ENCODE peak calls at places on chromosomes 4 and X, in ten cellular contexts. D is fibroblast of lung, G is fibroblast of mammary gland, K is GM12865, Y is left lung, J is fibroblast of the aortic adventitia, Z is psoas muscle, A is NB4, F is ovary, H is colonic mucosa. R is an unnamed sample.

GRCh38 chr4:156968479-156968984 is 3.1 kb downstream of the PDGFC start:
- DNase-seq in D (peak), G (peak), K (peak), Y (peak), J (peak), Z (peak), A (peak), F (peak), H (peak), R (peak)

GRCh38 chr4:146158036-146158745 is 17.3 kb upstream of the LSM6 start:
- DNase-seq in D (no peak), G (no peak), K (no peak), Y (no peak), J (no peak), Z (no peak), A (no peak), F (no peak), H (no peak), R (no peak)

GRCh38 chr4:68712207-68712606 is 41.8 kb upstream of the UGT2B15 start:
- DNase-seq in D (no peak), G (no peak), K (no peak), Y (no peak), J (no peak), Z (no peak), A (no peak), F (no peak), H (no peak), R (no peak)

GRCh38 chr4:8203817-8204216 is 4.7 kb downstream of the SH3TC1 start:
- DNase-seq in D (no peak), G (no peak), K (no peak), Y (no peak), J (no peak), Z (no peak), A (no peak), F (no peak), H (no peak), R (no peak)

GRCh38 chr4:25921922-25922321 is 7.9 kb downstream of the SMIM20 start:
- DNase-seq in D (no peak), G (no peak), K (no peak), Y (no peak), J (no peak), Z (no peak), A (no peak), F (no peak), H (no peak), R (no peak)

GRCh38 chrX:150436200-150436599 is 73.1 kb downstream of the MAMLD1 start:
- DNase-seq in D (no peak), G (peak), K (no peak), Y (no peak), J (no peak), Z (no peak), A (no peak), F (no peak), H (no peak), R (no peak)

GRCh38 chr4:94126669-94127068 is 81.0 kb upstream of the SMARCAD1 start:
- DNase-seq in D (no peak), G (no peak), K (no peak), Y (no peak), J (no peak), Z (no peak), A (peak), F (no peak), H (no peak), R (no peak)

GRCh38 chrX:6440647-6441046 is 94.3 kb downstream of the VCX3A start:
- DNase-seq in D (no peak), G (no peak), K (no peak), Y (no peak), J (no peak), Z (no peak), A (no peak), F (no peak), H (no peak), R (no peak)

GRCh38 chrX:38126179-38126578 is 94.5 kb downstream of the SRPX start:
- DNase-seq in D (no peak), G (peak), K (no peak), Y (no peak), J (no peak), Z (no peak), A (peak), F (no peak), H (no peak), R (no peak)

GRCh38 chr4:7171191-7171900 is 21.0 kb upstream of the SORCS2 start:
- DNase-seq in D (peak), G (peak), K (no peak), Y (peak), J (no peak), Z (no peak), A (no peak), F (no peak), H (no peak), R (no peak)

GRCh38 chr4:56995525-56995924 is 16.8 kb downstream of the POLR2B start:
- DNase-seq in D (peak), G (peak), K (no peak), Y (no peak), J (peak), Z (peak), A (no peak), F (peak), H (peak), R (no peak)

GRCh38 chrX:119411959-119412358 is 12.8 kb downstream of the SLC25A43 start:
- DNase-seq in D (no peak), G (no peak), K (no peak), Y (no peak), J (no peak), Z (no peak), A (no peak), F (no peak), H (no peak), R (no peak)

GRCh38 chr4:179664628-179665027 is 2222.4 kb upstream of the AGA start:
- DNase-seq in D (no peak), G (no peak), K (no peak), Y (no peak), J (no peak), Z (no peak), A (no peak), F (no peak), H (no peak), R (no peak)
- TF ChIP-seq CTCF in D (no peak), G (no peak), K (no peak), Y (no peak), J (no peak), Z (no peak), A (no peak), F (no peak), H (no peak), R (no peak)

DNA sequence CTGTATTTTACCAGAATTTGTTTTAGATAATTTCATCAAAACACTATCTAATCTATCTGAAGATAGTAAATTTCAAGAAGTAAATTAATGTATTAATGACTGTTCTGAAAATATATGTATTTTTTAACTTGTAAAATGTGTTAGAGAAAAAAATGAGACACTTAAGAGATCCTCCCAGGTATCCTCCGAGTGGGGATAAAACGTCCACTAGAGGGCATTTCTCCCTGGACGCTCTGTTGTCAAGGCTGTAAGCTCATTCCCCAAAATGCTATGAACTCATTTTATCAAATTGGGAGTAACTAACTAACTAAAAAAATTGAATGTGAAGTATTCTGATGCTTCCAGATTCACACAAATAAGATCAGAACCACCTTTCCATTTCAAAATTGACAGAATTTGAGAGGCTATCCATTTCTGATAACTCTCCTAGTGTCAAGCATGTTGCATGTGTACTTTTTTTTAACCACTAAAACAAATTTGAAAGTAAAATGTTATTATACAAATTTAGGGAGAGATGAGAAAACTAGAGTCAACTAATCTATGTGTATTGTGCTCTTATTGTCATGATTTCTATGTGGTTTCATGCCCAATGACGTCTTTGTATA is 337.3 kb upstream of the HS3ST1 start:
- DNase-seq in D (peak), G (peak), K (peak), Y (no peak), J (peak), Z (no peak), A (peak), F (no peak), H (peak), R (no peak)
- TF ChIP-seq CTCF in D (peak), G (peak), K (peak), Y (peak), J (peak), Z (peak), A (peak), F (peak), H (peak), R (peak)

GRCh38 chr4:4754641-4755040 is 104.8 kb upstream of the MSX1 start:
- DNase-seq in D (no peak), G (no peak), K (no peak), Y (no peak), J (no peak), Z (no peak), A (no peak), F (no peak), H (no peak), R (no peak)

GRCh38 chr4:4752025-4752424 is 107.4 kb upstream of the MSX1 start:
- DNase-seq in D (no peak), G (no peak), K (no peak), Y (no peak), J (no peak), Z (no peak), A (no peak), F (no peak), H (no peak), R (no peak)

GRCh38 chr4:4753643-4754042 is 105.8 kb upstream of the MSX1 start:
- DNase-seq in D (no peak), G (no peak), K (no peak), Y (no peak), J (no peak), Z (no peak), A (no peak), F (no peak), H (no peak), R (no peak)

GRCh38 chr4:4752576-4753401 is 106.7 kb upstream of the MSX1 start:
- DNase-seq in D (no peak), G (no peak), K (no peak), Y (no peak), J (no peak), Z (no peak), A (peak), F (no peak), H (no peak), R (no peak)

GRCh38 chr4:4755306-4755705 is 104.2 kb upstream of the MSX1 start:
- DNase-seq in D (no peak), G (no peak), K (no peak), Y (no peak), J (no peak), Z (no peak), A (peak), F (no peak), H (no peak), R (no peak)
- TF ChIP-seq CTCF in D (no peak), G (no peak), K (no peak), Y (no peak), J (no peak), Z (no peak), A (peak), F (no peak), H (no peak), R (no peak)

GRCh38 chr4:52983563-52984303 is 121.6 kb downstream of the RASL11B start:
- DNase-seq in D (peak), G (peak), K (peak), Y (no peak), J (peak), Z (no peak), A (peak), F (no peak), H (peak), R (no peak)
- TF ChIP-seq CTCF in D (peak), G (peak), K (peak), Y (peak), J (peak), Z (peak), A (peak), F (peak), H (peak), R (peak)

DNA sequence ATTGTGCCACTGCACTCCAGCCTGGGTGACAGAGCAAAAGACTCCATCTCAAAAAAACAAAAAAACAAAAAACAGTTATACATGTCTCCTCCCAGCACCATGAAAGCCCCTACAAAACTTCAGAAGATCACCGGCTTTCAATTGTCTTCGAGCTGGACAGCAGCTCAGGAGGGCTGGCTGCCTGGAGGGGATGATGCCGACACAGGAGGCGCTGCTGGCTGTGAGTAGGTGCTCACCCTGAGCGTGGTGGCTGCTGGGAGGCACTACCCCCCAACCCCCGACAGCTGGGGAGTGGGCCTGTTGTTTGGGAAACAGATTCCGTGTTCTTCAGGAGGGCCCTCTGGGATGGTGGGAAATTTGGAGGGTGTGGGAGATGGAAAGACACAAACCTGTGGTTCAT is 6.9 kb upstream of the ELF4 start:
- DNase-seq in D (no peak), G (no peak), K (no peak), Y (no peak), J (no peak), Z (no peak), A (no peak), F (no peak), H (no peak), R (no peak)
- TF ChIP-seq CTCF in D (no peak), G (no peak), K (no peak), Y (no peak), J (no peak), Z (no peak), A (no peak), F (no peak), H (no peak), R (no peak)